ENCODE peak calls at places on chromosomes 11 and 22, in four cellular contexts. K, D, P and Q are unnamed samples. For H3K27me3, H3K4me1 and H3K36me3, the result is how much of the 10 kb centered on the place peaks cover.

GRCh38 chr22:50182176-50183081 is 3.3 kb upstream of the TRABD start:
- DNase-seq in D (peak), P (peak), K (peak), Q (peak)

GRCh38 chr22:48071828-48072227 is 1309.4 kb downstream of the TBC1D22A start:
- DNase-seq in D (no peak), K (no peak), P (no peak), Q (no peak)

GRCh38 chr22:49437356-49437755 is 390.3 kb downstream of the BRD1 start:
- DNase-seq in D (no peak), K (no peak), P (no peak), Q (no peak)

GRCh38 chr22:18104566-18104965 is 6.0 kb upstream of the TUBA8 start:
- DNase-seq in K (no peak), P (no peak), D (no peak), Q (no peak)

GRCh38 chr11:134565343-134565891 is 153.4 kb upstream of the B3GAT1 start:
- DNase-seq in P (no peak), K (no peak), D (no peak), Q (no peak)

GRCh38 chr11:34263462-34264186 is 94.2 kb downstream of the ABTB2 start:
- DNase-seq in P (peak), D (peak), K (peak), Q (peak)

GRCh38 chr11:61477126-61477525 is 31.4 kb upstream of the LRRC10B start:
- DNase-seq in K (no peak), P (no peak), D (peak), Q (no peak)

GRCh38 chr11:133579165-133580031 is 47.1 kb upstream of the OPCML start:
- DNase-seq in D (no peak), P (no peak), K (no peak), Q (no peak)

GRCh38 chr11:66421492-66422205 is 814 bp downstream of the NPAS4 start:
- DNase-seq in P (peak), D (peak), K (peak), Q (peak)

GRCh38 chr11:35040221-35040942 is 98.6 kb upstream of the CD44 start:
- DNase-seq in D (no peak), P (no peak), K (peak), Q (no peak)

GRCh38 chr11:1559103-1559951 is 12.7 kb downstream of the DUSP8 start:
- DNase-seq in K (peak), D (peak), P (peak), Q (peak)

GRCh38 chr11:82988936-82989627 is 82.6 kb downstream of the RAB30 start:
- DNase-seq in D (no peak), P (no peak), K (no peak), Q (no peak)

GRCh38 chr11:128424271-128424709 is 163.1 kb downstream of the ETS1 start:
- DNase-seq in D (peak), K (no peak), P (no peak), Q (peak)

GRCh38 chr22:25113316-25113721 is 86.3 kb upstream of the CRYBB3 start:
- DNase-seq in K (no peak), P (peak), D (no peak), Q (no peak)

GRCh38 chr11:31303644-31304043 is 65.9 kb downstream of the DCDC1 start:
- DNase-seq in K (no peak), D (no peak), P (no peak), Q (no peak)

GRCh38 chr11:12678991-12679390 is 4.8 kb downstream of the TEAD1 start:
- DNase-seq in P (no peak), K (no peak), D (no peak), Q (no peak)

GRCh38 chr11:35288817-35289541 is 130.4 kb downstream of the SLC1A2 start:
- DNase-seq in D (no peak), P (no peak), K (no peak), Q (no peak)

GRCh38 chr11:62182147-62182869 is 7.7 kb upstream of the SCGB1D1 start:
- DNase-seq in P (no peak), D (no peak), K (no peak), Q (no peak)

GRCh38 chr22:30636226-30637077 is 871 bp downstream of the SLC35E4 start:
- DNase-seq in D (peak), K (peak), P (peak), Q (peak)

GRCh38 chr11:58466293-58466692 is 24.3 kb upstream of the OR5B12 start:
- DNase-seq in K (no peak), P (no peak), D (no peak), Q (no peak)

GRCh38 chr11:7577226-7577882 is 63.6 kb downstream of the PPFIBP2 start:
- DNase-seq in K (no peak), D (peak), P (peak), Q (peak)

GRCh38 chr11:21472256-21472655 is 720.6 kb upstream of the ANO5 start:
- DNase-seq in D (no peak), K (no peak), P (no peak), Q (no peak)

GRCh38 chr22:23376256-23376655 is 195.9 kb downstream of the BCR start:
- DNase-seq in K (no peak), P (no peak), D (no peak), Q (no peak)

GRCh38 chr11:100929377-100929776 is 200.2 kb downstream of the PGR start:
- DNase-seq in K (no peak), D (no peak), P (no peak), Q (no peak)

GRCh38 chr11:15258433-15259350 is 144.0 kb downstream of the INSC start:
- DNase-seq in P (no peak), K (peak), D (no peak), Q (no peak)

GRCh38 chr22:17884951-17885350 is 110.7 kb upstream of the BID start:
- DNase-seq in D (no peak), P (no peak), K (no peak), Q (no peak)

GRCh38 chr11:68503281-68503687 is 42.7 kb downstream of the PPP6R3 start:
- DNase-seq in P (no peak), D (no peak), K (no peak), Q (no peak)

GRCh38 chr11:859394-860131 is 16.9 kb downstream of the TSPAN4 start:
- DNase-seq in K (peak), D (peak), P (peak), Q (peak)

GRCh38 chr11:31763296-31763695 is 47.8 kb downstream of the PAX6 start:
- DNase-seq in K (no peak), P (no peak), D (no peak), Q (no peak)

GRCh38 chr11:12279672-12280108 is 97.7 kb upstream of the PARVA start:
- DNase-seq in D (peak), P (peak), K (no peak), Q (no peak)

GRCh38 chr11:19237381-19237780 is 3.4 kb downstream of the E2F8 start:
- DNase-seq in K (no peak), P (no peak), D (no peak), Q (no peak)

GRCh38 chr11:1691027-1691877 is 5.7 kb upstream of the KRTAP5-6 start:
- DNase-seq in K (no peak), D (no peak), P (no peak), Q (no peak)

GRCh38 chr11:10628506-10629236 is 60.2 kb upstream of the LYVE1 start:
- DNase-seq in P (no peak), D (no peak), K (no peak), Q (no peak)

GRCh38 chr11:2310073-2310785 is 8.4 kb downstream of the TSPAN32 start:
- DNase-seq in K (peak), D (no peak), P (no peak), Q (no peak)

GRCh38 chr11:61963282-61964057 is 4.0 kb downstream of the FTH1 start:
- DNase-seq in D (peak), P (no peak), K (peak), Q (no peak)

GRCh38 chr22:36155702-36156101 is 4.9 kb downstream of the APOL3 start:
- DNase-seq in D (peak), K (peak), P (peak), Q (peak)

GRCh38 chr11:2518112-2518982 is 73.5 kb downstream of the KCNQ1 start:
- DNase-seq in P (peak), D (no peak), K (peak), Q (peak)

GRCh38 chr22:46295277-46295971 is 1.2 kb upstream of the GTSE1 start:
- DNase-seq in K (no peak), D (no peak), P (no peak), Q (no peak)

GRCh38 chr22:46296257-46297150 is at the start of gene GTSE1:
- DNase-seq in P (peak), D (peak), K (peak), Q (peak)

GRCh38 chr22:46293591-46294260 is 2.9 kb upstream of the GTSE1 start:
- DNase-seq in P (no peak), D (peak), K (no peak), Q (peak)

GRCh38 chr22:46292727-46293126 is 3.9 kb upstream of the GTSE1 start:
- DNase-seq in P (no peak), D (no peak), K (no peak), Q (no peak)

GRCh38 chr22:46294784-46295183 is 1.9 kb upstream of the GTSE1 start:
- DNase-seq in D (no peak), P (no peak), K (no peak), Q (no peak)
- H3K27me3 ChIP-seq in D (under half), P (under half), K (under half), Q (under half)

GRCh38 chr11:73315288-73316020 is 7.4 kb downstream of the ARHGEF17 start:
- DNase-seq in P (no peak), K (no peak), D (no peak), Q (no peak)

GRCh38 chr11:73318501-73319011 is 10.5 kb downstream of the ARHGEF17 start:
- DNase-seq in K (no peak), D (no peak), P (no peak), Q (no peak)

GRCh38 chr11:73317803-73318202 is 9.7 kb downstream of the ARHGEF17 start:
- DNase-seq in D (no peak), K (no peak), P (no peak), Q (no peak)

GRCh38 chr11:73316422-73316821 is 8.3 kb downstream of the ARHGEF17 start:
- DNase-seq in D (no peak), K (no peak), P (no peak), Q (no peak)

DNA sequence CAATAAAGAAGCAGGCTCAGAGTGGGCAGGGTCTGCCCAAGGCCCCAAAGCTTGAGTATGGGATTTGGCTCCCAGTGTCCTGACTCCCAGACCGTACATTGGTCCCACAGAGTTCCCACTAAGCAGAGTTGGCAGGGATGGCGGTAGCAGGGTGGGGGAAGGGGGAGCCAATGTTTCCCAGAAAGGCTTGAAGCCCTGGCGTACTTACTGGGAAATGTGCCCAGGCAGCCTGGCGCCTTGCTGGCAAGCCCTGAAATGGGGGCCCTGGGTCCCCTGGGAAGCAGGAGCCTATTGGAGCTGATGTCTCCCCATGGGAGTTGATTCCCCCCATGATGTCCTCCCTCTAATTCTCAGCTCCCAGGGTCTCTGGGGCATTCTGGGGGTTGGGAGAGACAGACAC is 9.3 kb downstream of the ARHGEF17 start:
- DNase-seq in P (peak), D (peak), K (no peak), Q (peak)
- H3K4me1 ChIP-seq in P (half or more), D (half or more), K (under half), Q (half or more)

GRCh38 chr22:27996981-27997380 is 77.9 kb upstream of the PITPNB start:
- DNase-seq in K (no peak), P (no peak), D (no peak), Q (peak)

GRCh38 chr22:27994481-27995331 is 75.7 kb upstream of the PITPNB start:
- DNase-seq in D (no peak), K (no peak), P (no peak), Q (no peak)

GRCh38 chr22:27995801-27996528 is 76.9 kb upstream of the PITPNB start:
- DNase-seq in D (no peak), P (no peak), K (no peak), Q (no peak)

GRCh38 chr22:27997538-27997937 is 78.5 kb upstream of the PITPNB start:
- DNase-seq in D (no peak), K (no peak), P (no peak), Q (no peak)

GRCh38 chr22:27996529-27996925 is 77.5 kb upstream of the PITPNB start:
- DNase-seq in P (no peak), K (no peak), D (no peak), Q (no peak)
- H3K36me3 ChIP-seq in P (half or more), K (under half), D (half or more), Q (half or more)

GRCh38 chr11:70080763-70081162 is 2.6 kb downstream of the ANO1 start:
- DNase-seq in K (no peak), D (no peak), P (peak), Q (no peak)
- H3K27me3 ChIP-seq in K (under half), D (under half), P (under half), Q (half or more)

DNA sequence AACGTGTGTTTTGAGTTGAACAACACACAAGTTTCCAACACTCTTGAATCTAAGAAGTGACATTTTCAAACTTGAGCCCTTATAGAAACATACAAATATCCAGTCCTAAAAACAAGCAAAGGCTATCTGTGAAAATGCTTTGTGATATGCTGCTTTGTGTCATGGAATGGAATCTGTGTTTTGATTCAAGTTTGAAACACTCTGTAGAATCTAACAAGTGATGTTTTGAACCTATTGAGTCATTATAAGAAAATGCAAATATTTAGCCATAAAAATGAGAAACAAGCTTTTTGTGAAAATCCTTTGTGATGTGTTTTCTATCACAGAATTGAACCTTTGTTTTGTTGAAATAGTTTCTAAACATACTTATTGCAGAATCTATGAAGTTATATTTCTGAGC is 105.7 kb upstream of the VPREB1 start:
- DNase-seq in D (no peak), K (no peak), P (no peak), Q (no peak)
- H3K4me1 ChIP-seq in D (under half), K (under half), P (under half), Q (under half)

GRCh38 chr11:118634435-118635236 is 27.2 kb downstream of the PHLDB1 start:
- DNase-seq in K (peak), P (peak), D (peak), Q (peak)
- H3K36me3 ChIP-seq in K (under half), P (under half), D (half or more), Q (half or more)

GRCh38 chr11:73866095-73866579 is 10.5 kb downstream of the COA4 start:
- DNase-seq in P (no peak), K (no peak), D (no peak), Q (no peak)

GRCh38 chr11:73870261-73870660 is 6.4 kb downstream of the COA4 start:
- DNase-seq in D (no peak), P (no peak), K (no peak), Q (no peak)

GRCh38 chr11:73866586-73866996 is 10.1 kb downstream of the COA4 start:
- DNase-seq in P (no peak), D (peak), K (no peak), Q (no peak)

GRCh38 chr11:73872746-73873412 is 3.8 kb downstream of the COA4 start:
- DNase-seq in K (no peak), D (no peak), P (no peak), Q (no peak)

GRCh38 chr11:73869234-73869949 is 7.3 kb downstream of the COA4 start:
- DNase-seq in P (no peak), D (no peak), K (no peak), Q (no peak)
- H3K27me3 ChIP-seq in P (under half), D (under half), K (under half), Q (under half)

DNA sequence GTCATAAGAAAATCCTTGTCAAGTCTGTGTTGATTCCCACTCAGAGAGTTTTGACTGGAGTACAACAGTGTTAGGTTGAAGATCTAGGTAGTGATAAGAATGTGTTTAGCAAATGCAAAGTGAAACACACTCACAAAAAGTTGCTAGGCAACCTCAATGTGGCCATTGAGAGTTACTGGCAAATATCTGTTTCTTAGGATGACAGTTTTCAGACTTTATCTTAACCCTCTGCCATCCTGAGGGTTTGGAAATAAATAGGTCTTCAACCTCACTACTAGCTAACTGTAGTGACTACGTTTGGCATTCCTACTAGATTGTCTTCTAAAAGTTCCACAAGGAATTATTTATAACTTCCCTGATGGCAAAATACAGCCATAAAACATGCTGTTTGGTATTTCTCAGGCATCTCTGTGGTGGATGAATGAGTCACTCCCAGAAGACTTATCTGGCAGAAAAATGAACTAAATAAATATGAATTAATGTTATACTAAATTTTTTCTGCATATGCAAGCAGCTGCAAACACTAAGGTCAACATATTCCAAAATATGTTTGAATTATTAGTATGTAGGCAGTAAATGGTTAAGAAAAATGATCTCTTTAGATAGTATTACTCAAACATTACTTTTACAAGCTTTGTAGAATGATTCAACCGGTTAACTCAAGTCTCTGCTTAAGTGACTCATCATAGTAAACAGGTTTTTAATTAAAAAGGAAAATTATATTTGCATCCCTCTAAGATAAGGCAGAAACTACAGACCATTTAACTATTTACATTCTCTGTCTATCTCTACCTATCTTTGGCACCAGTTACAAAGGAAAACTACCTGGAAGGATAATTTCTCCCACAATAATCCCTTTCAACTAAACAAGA is 17.1 kb upstream of the SYTL2 start:
- DNase-seq in D (no peak), K (no peak), P (no peak), Q (no peak)
- H3K4me1 ChIP-seq in D (under half), K (under half), P (under half), Q (under half)

GRCh38 chr11:79403839-79404238 is 37.0 kb downstream of the TENM4 start:
- DNase-seq in D (no peak), P (no peak), K (no peak), Q (no peak)
- H3K36me3 ChIP-seq in D (under half), P (under half), K (under half), Q (under half)